ENCODE peak calls at places on chromosomes 5 and 9, in seven cellular contexts. One of them, this sample, is unnamed.

GRCh38 chr9:94895668-94896067 is 169.2 kb downstream of the AOPEP start:
- DNase-seq in neural crest cell: no peak
- DNase-seq in thoracic aorta: no peak
- DNase-seq in AG04450: no peak
- DNase-seq in kidney: no peak
- DNase-seq in GM12865: peak
- DNase-seq in AG10803: no peak
- DNase-seq in this sample: no peak

GRCh38 chr9:126609711-126610388 is 3.9 kb upstream of the LMX1B start:
- DNase-seq in neural crest cell: no peak
- DNase-seq in thoracic aorta: no peak
- DNase-seq in AG04450: no peak
- DNase-seq in kidney: no peak
- DNase-seq in GM12865: no peak
- DNase-seq in AG10803: no peak
- DNase-seq in this sample: no peak

GRCh38 chr5:178106556-178107239 is 6.6 kb upstream of the N4BP3 start:
- DNase-seq in neural crest cell: no peak
- DNase-seq in thoracic aorta: no peak
- DNase-seq in AG04450: no peak
- DNase-seq in kidney: no peak
- DNase-seq in GM12865: peak
- DNase-seq in AG10803: no peak
- DNase-seq in this sample: peak

GRCh38 chr9:86413966-86414880 is 60.0 kb upstream of the TUT7 start:
- DNase-seq in neural crest cell: no peak
- DNase-seq in thoracic aorta: no peak
- DNase-seq in AG04450: no peak
- DNase-seq in kidney: no peak
- DNase-seq in GM12865: peak
- DNase-seq in AG10803: peak
- DNase-seq in this sample: peak

GRCh38 chr5:84605246-84605645 is 220.6 kb upstream of the EDIL3 start:
- DNase-seq in neural crest cell: no peak
- DNase-seq in thoracic aorta: no peak
- DNase-seq in AG04450: no peak
- DNase-seq in kidney: no peak
- DNase-seq in GM12865: no peak
- DNase-seq in AG10803: no peak
- DNase-seq in this sample: no peak

GRCh38 chr5:134595458-134595838 is 37.2 kb downstream of the SAR1B start:
- DNase-seq in neural crest cell: no peak
- DNase-seq in thoracic aorta: no peak
- DNase-seq in AG04450: no peak
- DNase-seq in kidney: no peak
- DNase-seq in GM12865: no peak
- DNase-seq in AG10803: no peak
- DNase-seq in this sample: no peak

GRCh38 chr5:112995764-112996618 is 19.4 kb downstream of the DCP2 start:
- DNase-seq in neural crest cell: peak
- DNase-seq in thoracic aorta: peak
- DNase-seq in AG04450: peak
- DNase-seq in kidney: no peak
- DNase-seq in GM12865: peak
- DNase-seq in AG10803: peak
- DNase-seq in this sample: peak

GRCh38 chr5:1909346-1909985 is 26.7 kb upstream of the IRX4 start:
- DNase-seq in neural crest cell: no peak
- DNase-seq in thoracic aorta: no peak
- DNase-seq in AG04450: no peak
- DNase-seq in kidney: no peak
- DNase-seq in GM12865: no peak
- DNase-seq in AG10803: no peak
- DNase-seq in this sample: no peak

GRCh38 chr5:96868603-96869371 is 7.5 kb upstream of the ERAP2 start:
- DNase-seq in neural crest cell: no peak
- DNase-seq in thoracic aorta: no peak
- DNase-seq in AG04450: peak
- DNase-seq in kidney: no peak
- DNase-seq in GM12865: peak
- DNase-seq in AG10803: peak
- DNase-seq in this sample: peak

GRCh38 chr5:113199122-113199905 is 222.7 kb downstream of the DCP2 start:
- DNase-seq in neural crest cell: no peak
- DNase-seq in thoracic aorta: no peak
- DNase-seq in AG04450: peak
- DNase-seq in kidney: no peak
- DNase-seq in GM12865: no peak
- DNase-seq in AG10803: peak
- DNase-seq in this sample: no peak

GRCh38 chr5:138065102-138065501 is 18.7 kb upstream of the WNT8A start:
- DNase-seq in neural crest cell: no peak
- DNase-seq in thoracic aorta: no peak
- DNase-seq in AG04450: no peak
- DNase-seq in kidney: no peak
- DNase-seq in GM12865: peak
- DNase-seq in AG10803: no peak
- DNase-seq in this sample: no peak

GRCh38 chr9:128145536-128145935 is 3.7 kb upstream of the LCN2 start:
- DNase-seq in neural crest cell: no peak
- DNase-seq in thoracic aorta: no peak
- DNase-seq in AG04450: no peak
- DNase-seq in kidney: peak
- DNase-seq in GM12865: no peak
- DNase-seq in AG10803: no peak
- DNase-seq in this sample: no peak

GRCh38 chr9:95508242-95508967 is 8.4 kb downstream of the PTCH1 start:
- DNase-seq in neural crest cell: no peak
- DNase-seq in thoracic aorta: no peak
- DNase-seq in AG04450: no peak
- DNase-seq in kidney: peak
- DNase-seq in GM12865: peak
- DNase-seq in AG10803: peak
- DNase-seq in this sample: peak

GRCh38 chr5:633521-633955 is 21.4 kb downstream of the CEP72 start:
- DNase-seq in neural crest cell: peak
- DNase-seq in thoracic aorta: no peak
- DNase-seq in AG04450: peak
- DNase-seq in kidney: peak
- DNase-seq in GM12865: no peak
- DNase-seq in AG10803: no peak
- DNase-seq in this sample: no peak

GRCh38 chr9:130837644-130838043 is 2.6 kb downstream of the ABL1 start:
- DNase-seq in neural crest cell: no peak
- DNase-seq in thoracic aorta: no peak
- DNase-seq in AG04450: no peak
- DNase-seq in kidney: no peak
- DNase-seq in GM12865: no peak
- DNase-seq in AG10803: no peak
- DNase-seq in this sample: no peak

GRCh38 chr5:176895829-176896228 is 3.3 kb downstream of the HK3 start:
- DNase-seq in neural crest cell: no peak
- DNase-seq in thoracic aorta: no peak
- DNase-seq in AG04450: no peak
- DNase-seq in kidney: no peak
- DNase-seq in GM12865: no peak
- DNase-seq in AG10803: no peak
- DNase-seq in this sample: no peak

GRCh38 chr5:157241483-157241882 is 24.4 kb upstream of the CYFIP2 start:
- DNase-seq in neural crest cell: no peak
- DNase-seq in thoracic aorta: no peak
- DNase-seq in AG04450: no peak
- DNase-seq in kidney: no peak
- DNase-seq in GM12865: no peak
- DNase-seq in AG10803: peak
- DNase-seq in this sample: no peak

GRCh38 chr5:142109356-142110045 is 922 bp downstream of the NDFIP1 start:
- DNase-seq in neural crest cell: no peak
- DNase-seq in thoracic aorta: no peak
- DNase-seq in AG04450: no peak
- DNase-seq in kidney: no peak
- DNase-seq in GM12865: no peak
- DNase-seq in AG10803: peak
- DNase-seq in this sample: peak

GRCh38 chr9:18018241-18018640 is 439.4 kb downstream of the SH3GL2 start:
- DNase-seq in neural crest cell: no peak
- DNase-seq in thoracic aorta: no peak
- DNase-seq in AG04450: no peak
- DNase-seq in kidney: no peak
- DNase-seq in GM12865: no peak
- DNase-seq in AG10803: no peak
- DNase-seq in this sample: no peak

GRCh38 chr9:20538956-20539355 is 83.3 kb downstream of the MLLT3 start:
- DNase-seq in neural crest cell: no peak
- DNase-seq in thoracic aorta: no peak
- DNase-seq in AG04450: no peak
- DNase-seq in kidney: no peak
- DNase-seq in GM12865: no peak
- DNase-seq in AG10803: peak
- DNase-seq in this sample: no peak

DNA sequence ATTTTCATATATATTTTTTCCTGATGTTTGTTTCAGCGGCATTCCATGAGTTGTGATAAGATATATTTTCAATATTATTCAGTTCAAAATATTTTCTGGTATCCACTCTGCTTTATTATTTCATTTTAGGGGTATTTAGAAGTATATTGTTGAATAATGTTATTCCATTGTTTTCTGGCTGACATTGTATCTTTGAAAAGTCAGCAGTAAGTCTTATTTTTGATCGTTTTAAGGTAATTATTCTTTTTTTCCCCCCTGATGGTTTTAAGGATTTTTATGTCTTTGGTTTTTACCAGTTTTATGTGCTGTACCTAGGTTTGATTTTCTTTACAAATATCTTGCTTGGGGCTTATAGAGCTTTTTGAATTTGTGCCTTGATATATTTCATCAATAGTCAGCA is 6.6 kb upstream of the GLRA1 start:
- DNase-seq in neural crest cell: no peak
- DNase-seq in thoracic aorta: no peak
- DNase-seq in AG04450: no peak
- DNase-seq in kidney: no peak
- DNase-seq in GM12865: no peak
- DNase-seq in AG10803: no peak
- DNase-seq in this sample: no peak
- TF ChIP-seq CTCF in neural crest cell: no peak
- TF ChIP-seq CTCF in thoracic aorta: no peak
- TF ChIP-seq CTCF in AG04450: no peak
- TF ChIP-seq CTCF in kidney: no peak
- TF ChIP-seq CTCF in GM12865: no peak
- TF ChIP-seq CTCF in AG10803: no peak
- TF ChIP-seq CTCF in this sample: no peak

GRCh38 chr9:77811832-77812231 is 163.7 kb upstream of the GNA14 start:
- DNase-seq in neural crest cell: no peak
- DNase-seq in thoracic aorta: no peak
- DNase-seq in AG04450: no peak
- DNase-seq in kidney: no peak
- DNase-seq in GM12865: peak
- DNase-seq in AG10803: no peak
- DNase-seq in this sample: no peak
- TF ChIP-seq CTCF in neural crest cell: no peak
- TF ChIP-seq CTCF in thoracic aorta: no peak
- TF ChIP-seq CTCF in AG04450: no peak
- TF ChIP-seq CTCF in kidney: no peak
- TF ChIP-seq CTCF in GM12865: no peak
- TF ChIP-seq CTCF in AG10803: no peak
- TF ChIP-seq CTCF in this sample: no peak

DNA sequence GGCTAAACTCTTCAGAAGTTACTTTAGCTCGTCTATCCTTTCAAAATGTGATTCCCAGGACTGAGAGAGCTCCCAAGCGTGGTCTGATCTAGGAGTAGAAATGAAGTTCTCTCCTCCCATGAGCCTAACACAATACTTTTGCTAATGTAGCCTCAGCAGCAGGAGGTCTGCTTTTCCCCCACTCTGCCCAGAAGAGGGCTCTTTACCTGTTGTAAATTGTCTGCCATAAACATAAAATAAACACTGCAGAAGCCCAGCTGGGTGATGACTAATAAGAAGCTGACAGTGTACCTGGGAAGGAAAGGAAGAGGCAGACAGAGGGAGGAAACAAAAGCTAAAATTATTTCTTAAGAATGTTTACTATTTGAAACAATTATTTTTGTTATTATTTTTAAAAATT is 15.4 kb downstream of the SLC36A3 start:
- DNase-seq in neural crest cell: no peak
- DNase-seq in thoracic aorta: no peak
- DNase-seq in AG04450: no peak
- DNase-seq in kidney: no peak
- DNase-seq in GM12865: peak
- DNase-seq in AG10803: no peak
- DNase-seq in this sample: peak
- TF ChIP-seq CTCF in neural crest cell: no peak
- TF ChIP-seq CTCF in thoracic aorta: no peak
- TF ChIP-seq CTCF in AG04450: no peak
- TF ChIP-seq CTCF in kidney: no peak
- TF ChIP-seq CTCF in GM12865: no peak
- TF ChIP-seq CTCF in AG10803: no peak
- TF ChIP-seq CTCF in this sample: peak

GRCh38 chr5:154162475-154163217 is 27.9 kb upstream of the GALNT10 start:
- DNase-seq in neural crest cell: no peak
- DNase-seq in thoracic aorta: no peak
- DNase-seq in AG04450: no peak
- DNase-seq in kidney: no peak
- DNase-seq in GM12865: no peak
- DNase-seq in AG10803: peak
- DNase-seq in this sample: no peak

GRCh38 chr5:154159343-154159742 is 31.2 kb upstream of the GALNT10 start:
- DNase-seq in neural crest cell: no peak
- DNase-seq in thoracic aorta: no peak
- DNase-seq in AG04450: no peak
- DNase-seq in kidney: no peak
- DNase-seq in GM12865: no peak
- DNase-seq in AG10803: peak
- DNase-seq in this sample: no peak

GRCh38 chr5:154158379-154158738 is 32.2 kb upstream of the GALNT10 start:
- DNase-seq in neural crest cell: no peak
- DNase-seq in thoracic aorta: no peak
- DNase-seq in AG04450: no peak
- DNase-seq in kidney: no peak
- DNase-seq in GM12865: no peak
- DNase-seq in AG10803: no peak
- DNase-seq in this sample: no peak

GRCh38 chr5:154163327-154163997 is 27.1 kb upstream of the GALNT10 start:
- DNase-seq in neural crest cell: no peak
- DNase-seq in thoracic aorta: no peak
- DNase-seq in AG04450: no peak
- DNase-seq in kidney: no peak
- DNase-seq in GM12865: no peak
- DNase-seq in AG10803: no peak
- DNase-seq in this sample: no peak

GRCh38 chr5:154157483-154158378 is 32.8 kb upstream of the GALNT10 start:
- DNase-seq in neural crest cell: peak
- DNase-seq in thoracic aorta: no peak
- DNase-seq in AG04450: no peak
- DNase-seq in kidney: no peak
- DNase-seq in GM12865: no peak
- DNase-seq in AG10803: peak
- DNase-seq in this sample: no peak
- TF ChIP-seq CTCF in neural crest cell: peak
- TF ChIP-seq CTCF in thoracic aorta: no peak
- TF ChIP-seq CTCF in AG04450: peak
- TF ChIP-seq CTCF in kidney: no peak
- TF ChIP-seq CTCF in GM12865: peak
- TF ChIP-seq CTCF in AG10803: peak
- TF ChIP-seq CTCF in this sample: peak